ENCODE peak calls at places on chromosomes 6 and 20, in six cellular contexts. Z is brain microvascular endothelial cell, I is mucosa of descending colon, C is cardiac muscle cell, G is GM04503, P is occipital lobe. D is an unnamed sample.

GRCh38 chr6:70375882-70376281 is 37.4 kb upstream of the FAM135A start:
- DNase-seq in Z (no peak), I (no peak), C (no peak), G (no peak), P (no peak), D (no peak)

GRCh38 chr20:44704551-44704971 is 10.6 kb upstream of the CCN5 start:
- DNase-seq in Z (no peak), I (no peak), C (no peak), G (peak), P (no peak), D (no peak)

GRCh38 chr20:18496042-18496441 is 983 bp downstream of the RBBP9 start:
- DNase-seq in Z (no peak), I (no peak), C (peak), G (no peak), P (no peak), D (no peak)

GRCh38 chr6:36839819-36840379 is 655 bp upstream of the CPNE5 start:
- DNase-seq in Z (no peak), I (peak), C (peak), G (no peak), P (peak), D (peak)

GRCh38 chr6:75201901-75202672 is 3.8 kb downstream of the COL12A1 start:
- DNase-seq in Z (peak), I (no peak), C (peak), G (no peak), P (no peak), D (no peak)

GRCh38 chr20:16475225-16475624 is 98.0 kb downstream of the KIF16B start:
- DNase-seq in Z (peak), I (no peak), C (peak), G (no peak), P (no peak), D (no peak)

GRCh38 chr20:19921349-19921793 is 95.8 kb upstream of the NAA20 start:
- DNase-seq in Z (no peak), I (no peak), C (no peak), G (peak), P (no peak), D (no peak)

GRCh38 chr20:23101696-23102095 is 15.6 kb upstream of the CD93 start:
- DNase-seq in Z (no peak), I (no peak), C (no peak), G (no peak), P (no peak), D (no peak)